ENCODE peak calls at places on chromosomes 13 and 19, in eight cellular contexts. O, U, X, I, Z, J, N and M are unnamed samples. For H3K4me1, the result is how much of the 10 kb centered on the place peaks cover.

GRCh38 chr13:98206946-98207345 is 29.9 kb upstream of the RNF113B start:
- DNase-seq in O (no peak), U (no peak), X (peak), I (no peak), Z (no peak), J (no peak), N (no peak), M (no peak)

GRCh38 chr13:100024023-100024422 is 42.4 kb downstream of the ZIC2 start:
- DNase-seq in O (no peak), U (no peak), X (no peak), I (no peak), Z (no peak), J (no peak), N (no peak), M (no peak)

GRCh38 chr19:9507285-9507684 is 8.9 kb upstream of the ZNF560 start:
- DNase-seq in O (no peak), U (no peak), X (no peak), I (no peak), Z (no peak), J (no peak), N (no peak), M (no peak)

GRCh38 chr13:47623862-47624261 is 377.2 kb downstream of the SUCLA2 start:
- DNase-seq in O (no peak), U (no peak), X (no peak), I (no peak), Z (no peak), J (no peak), N (no peak), M (no peak)

GRCh38 chr13:110524484-110525254 is 36.9 kb downstream of the RAB20 start:
- DNase-seq in O (peak), U (peak), X (no peak), I (peak), Z (no peak), J (peak), N (peak), M (no peak)

GRCh38 chr19:15467734-15468214 is 3.4 kb upstream of the RASAL3 start:
- DNase-seq in O (no peak), U (no peak), X (no peak), I (no peak), Z (no peak), J (no peak), N (no peak), M (no peak)

GRCh38 chr19:53294786-53295441 is 27.4 kb upstream of the VN1R4 start:
- DNase-seq in O (no peak), U (no peak), X (no peak), I (no peak), Z (no peak), J (no peak), N (no peak), M (no peak)

GRCh38 chr13:25462301-25463125 is 90.7 kb downstream of the ATP8A2 start:
- DNase-seq in O (no peak), U (no peak), X (peak), I (no peak), Z (no peak), J (no peak), N (no peak), M (no peak)

GRCh38 chr13:85567909-85568308 is 231.3 kb downstream of the SLITRK6 start:
- DNase-seq in O (no peak), U (no peak), X (no peak), I (no peak), Z (no peak), J (no peak), N (no peak), M (no peak)

GRCh38 chr13:105638446-105638845 is 897.0 kb downstream of the EFNB2 start:
- DNase-seq in O (no peak), U (no peak), X (no peak), I (no peak), Z (no peak), J (no peak), N (no peak), M (no peak)

GRCh38 chr13:42946927-42947326 is 45.1 kb downstream of the EPSTI1 start:
- DNase-seq in O (no peak), U (no peak), X (peak), I (no peak), Z (no peak), J (no peak), N (no peak), M (no peak)

GRCh38 chr13:101289764-101290163 is 126.5 kb downstream of the NALCN start:
- DNase-seq in O (no peak), U (no peak), X (peak), I (no peak), Z (no peak), J (no peak), N (no peak), M (no peak)

GRCh38 chr19:48598996-48599626 is 7.4 kb upstream of the SPACA4 start:
- DNase-seq in O (no peak), U (no peak), X (no peak), I (no peak), Z (no peak), J (no peak), N (no peak), M (no peak)

GRCh38 chr13:106709509-106709908 is 141.6 kb upstream of the ARGLU1 start:
- DNase-seq in O (no peak), U (no peak), X (no peak), I (no peak), Z (no peak), J (no peak), N (no peak), M (no peak)

GRCh38 chr13:91544723-91545122 is 146.3 kb downstream of the GPC5 start:
- DNase-seq in O (no peak), U (no peak), X (no peak), I (no peak), Z (no peak), J (no peak), N (no peak), M (no peak)

GRCh38 chr13:37700887-37701286 is 102.3 kb upstream of the POSTN start:
- DNase-seq in O (no peak), U (no peak), X (peak), I (no peak), Z (no peak), J (no peak), N (no peak), M (no peak)

GRCh38 chr13:55007681-55008080 is 1979.1 kb downstream of the OLFM4 start:
- DNase-seq in O (no peak), U (no peak), X (no peak), I (no peak), Z (no peak), J (no peak), N (no peak), M (no peak)

GRCh38 chr19:49581007-49581508 is at the start of gene PRRG2:
- DNase-seq in O (no peak), U (no peak), X (no peak), I (no peak), Z (no peak), J (peak), N (peak), M (peak)

GRCh38 chr13:97855570-97855970 is 97.9 kb upstream of the IPO5 start:
- DNase-seq in O (peak), U (no peak), X (peak), I (no peak), Z (no peak), J (no peak), N (peak), M (no peak)

GRCh38 chr13:106348032-106348431 is 187.4 kb downstream of the EFNB2 start:
- DNase-seq in O (no peak), U (no peak), X (peak), I (no peak), Z (no peak), J (no peak), N (no peak), M (no peak)

GRCh38 chr13:72180253-72180952 is 313.4 kb upstream of the DACH1 start:
- DNase-seq in O (no peak), U (no peak), X (no peak), I (no peak), Z (no peak), J (no peak), N (no peak), M (no peak)

GRCh38 chr19:44635581-44636438 is 7.9 kb upstream of the PVR start:
- DNase-seq in O (no peak), U (no peak), X (peak), I (no peak), Z (no peak), J (no peak), N (no peak), M (no peak)

GRCh38 chr13:83450586-83450985 is 431.7 kb downstream of the SLITRK1 start:
- DNase-seq in O (no peak), U (no peak), X (peak), I (no peak), Z (no peak), J (no peak), N (no peak), M (no peak)

GRCh38 chr19:7328647-7329046 is 20.1 kb upstream of the ARHGEF18 start:
- DNase-seq in O (no peak), U (no peak), X (no peak), I (no peak), Z (no peak), J (no peak), N (no peak), M (no peak)

GRCh38 chr13:89199138-89199537 is 1528.0 kb downstream of the SLITRK5 start:
- DNase-seq in O (no peak), U (no peak), X (no peak), I (no peak), Z (no peak), J (no peak), N (no peak), M (no peak)

GRCh38 chr19:40521276-40521675 is 54.5 kb downstream of the SPTBN4 start:
- DNase-seq in O (no peak), U (no peak), X (peak), I (no peak), Z (no peak), J (no peak), N (no peak), M (no peak)

GRCh38 chr19:39212377-39212742 is 8.3 kb upstream of the SYCN start:
- DNase-seq in O (peak), U (no peak), X (peak), I (peak), Z (no peak), J (peak), N (peak), M (no peak)

DNA sequence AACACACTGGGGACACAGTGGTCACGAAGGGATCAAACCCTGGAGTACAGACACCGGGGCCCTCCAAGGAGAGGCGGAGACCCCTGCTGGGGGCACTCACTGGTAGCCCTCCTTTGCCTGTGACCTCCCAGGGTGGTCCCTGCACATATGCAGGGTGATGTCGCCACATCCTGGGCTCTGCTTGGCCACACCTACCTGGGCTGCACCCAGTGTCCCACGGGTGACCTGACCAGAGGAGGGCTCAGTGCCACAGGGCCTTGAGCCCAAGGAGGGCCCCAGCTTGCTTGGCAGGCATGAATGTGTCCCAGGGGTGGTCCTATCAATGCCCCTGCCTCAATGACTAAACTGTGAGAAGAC is 4.1 kb downstream of the PCID2 start:
- DNase-seq in O (no peak), U (peak), X (no peak), I (no peak), Z (no peak), J (no peak), N (no peak), M (no peak)
- H3K4me1 ChIP-seq in O (half or more), U (half or more), X (under half), I (half or more), Z (under half), J (under half), N (under half), M (under half)

DNA sequence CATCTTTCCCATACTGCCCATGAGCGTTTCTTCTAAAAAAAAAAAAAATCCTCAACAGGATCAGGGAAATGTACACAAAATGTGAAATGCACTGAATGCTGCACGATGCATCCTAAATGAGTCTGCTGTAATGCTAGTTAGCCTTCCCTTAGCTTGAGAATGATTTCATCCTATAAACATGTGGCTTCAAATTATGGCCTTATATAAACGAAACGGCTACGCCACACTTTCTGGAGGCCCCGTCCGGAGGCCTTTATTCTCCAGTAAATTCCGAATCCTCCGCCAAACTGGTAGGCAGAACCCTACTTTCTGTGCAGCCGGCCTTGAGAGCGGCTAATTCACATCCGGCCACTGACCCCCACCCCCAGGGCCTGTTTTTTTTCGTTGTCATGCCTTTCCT is 13.7 kb downstream of the MYO9B start:
- DNase-seq in O (no peak), U (no peak), X (peak), I (no peak), Z (peak), J (no peak), N (no peak), M (no peak)
- H3K27ac ChIP-seq in O (no peak), U (no peak), X (peak), I (peak), Z (peak), J (peak), N (no peak), M (no peak)

DNA sequence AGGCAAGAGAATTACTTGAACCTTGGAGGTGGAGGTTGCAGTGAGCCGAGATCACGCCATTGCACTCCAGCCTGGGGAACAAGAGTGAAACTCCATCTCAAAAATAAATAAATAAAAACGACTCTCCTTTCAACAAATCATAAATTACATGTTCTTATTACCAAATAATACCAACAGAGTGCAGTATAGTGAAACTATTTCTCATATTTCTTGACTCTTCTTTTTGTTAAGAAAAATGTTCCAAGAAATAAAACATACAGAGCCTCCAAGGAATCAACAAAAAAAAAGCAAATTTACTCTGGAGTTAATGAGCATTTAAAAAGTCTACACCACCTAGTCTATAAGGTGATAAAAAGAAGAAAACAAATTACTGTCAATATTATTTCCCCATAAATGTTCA is 188.8 kb downstream of the KLF12 start:
- DNase-seq in O (no peak), U (no peak), X (peak), I (no peak), Z (no peak), J (no peak), N (no peak), M (no peak)
- H3K4me1 ChIP-seq in O (under half), U (under half), X (under half), I (half or more), Z (under half), J (under half), N (under half), M (under half)

GRCh38 chr19:10748195-10748923 is 30.5 kb downstream of the DNM2 start:
- DNase-seq in O (no peak), U (no peak), X (no peak), I (no peak), Z (no peak), J (no peak), N (no peak), M (no peak)
- H3K27ac ChIP-seq in O (peak), U (peak), X (no peak), I (peak), Z (peak), J (peak), N (peak), M (peak)

GRCh38 chr13:113849546-113849945 is 14.3 kb downstream of the GAS6 start:
- DNase-seq in O (no peak), U (no peak), X (no peak), I (no peak), Z (no peak), J (no peak), N (no peak), M (no peak)

GRCh38 chr13:113851826-113852535 is 11.9 kb downstream of the GAS6 start:
- DNase-seq in O (no peak), U (no peak), X (no peak), I (no peak), Z (peak), J (no peak), N (no peak), M (no peak)

GRCh38 chr13:113851480-113851803 is 12.4 kb downstream of the GAS6 start:
- DNase-seq in O (no peak), U (no peak), X (no peak), I (no peak), Z (no peak), J (no peak), N (no peak), M (no peak)

GRCh38 chr13:113849981-113850721 is 13.7 kb downstream of the GAS6 start:
- DNase-seq in O (no peak), U (no peak), X (no peak), I (no peak), Z (peak), J (no peak), N (no peak), M (no peak)

GRCh38 chr13:113850722-113851479 is 13.0 kb downstream of the GAS6 start:
- DNase-seq in O (no peak), U (no peak), X (no peak), I (no peak), Z (no peak), J (no peak), N (no peak), M (no peak)
- H3K4me1 ChIP-seq in O (under half), U (half or more), X (under half), I (half or more), Z (under half), J (under half), N (under half), M (under half)

GRCh38 chr13:50141660-50142010 is 126.4 kb downstream of the KCNRG start:
- DNase-seq in O (no peak), U (no peak), X (no peak), I (no peak), Z (no peak), J (no peak), N (no peak), M (no peak)

GRCh38 chr13:50144473-50145160 is 129.4 kb downstream of the KCNRG start:
- DNase-seq in O (no peak), U (no peak), X (peak), I (no peak), Z (no peak), J (no peak), N (no peak), M (no peak)

GRCh38 chr13:50140742-50141659 is 125.8 kb downstream of the KCNRG start:
- DNase-seq in O (no peak), U (no peak), X (peak), I (no peak), Z (no peak), J (no peak), N (no peak), M (no peak)

GRCh38 chr13:50136678-50137077 is 121.4 kb downstream of the KCNRG start:
- DNase-seq in O (no peak), U (no peak), X (no peak), I (no peak), Z (no peak), J (no peak), N (no peak), M (no peak)

DNA sequence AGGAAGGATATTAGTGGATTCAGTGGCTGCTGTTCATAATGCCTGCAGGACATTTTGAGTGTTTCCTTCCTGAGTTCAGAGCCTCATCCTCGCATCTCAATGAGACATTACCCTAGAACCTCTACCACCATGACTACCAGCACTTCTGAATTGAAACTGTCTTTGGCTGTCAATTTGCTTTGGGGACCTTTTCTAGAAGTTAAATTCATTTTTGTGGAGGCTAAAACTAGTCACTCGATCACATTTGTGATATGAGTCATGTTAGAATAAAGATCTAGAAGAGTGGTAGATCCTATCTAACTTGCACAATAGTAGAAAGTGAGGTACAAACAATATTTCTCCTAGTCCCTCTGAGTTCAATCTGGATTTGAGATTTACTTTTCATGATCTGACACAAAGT is 124.9 kb downstream of the KCNRG start:
- DNase-seq in O (no peak), U (no peak), X (peak), I (no peak), Z (no peak), J (no peak), N (no peak), M (no peak)
- H3K27ac ChIP-seq in O (no peak), U (no peak), X (no peak), I (no peak), Z (no peak), J (no peak), N (no peak), M (no peak)

GRCh38 chr19:4051175-4052101 is 15.3 kb downstream of the ZBTB7A start:
- DNase-seq in O (no peak), U (no peak), X (peak), I (no peak), Z (no peak), J (peak), N (peak), M (no peak)

GRCh38 chr19:4054471-4055208 is 12.1 kb downstream of the ZBTB7A start:
- DNase-seq in O (no peak), U (no peak), X (peak), I (no peak), Z (no peak), J (peak), N (peak), M (no peak)

GRCh38 chr19:4052993-4053422 is 13.7 kb downstream of the ZBTB7A start:
- DNase-seq in O (no peak), U (no peak), X (no peak), I (no peak), Z (no peak), J (peak), N (peak), M (no peak)

GRCh38 chr19:4053423-4054324 is 13.0 kb downstream of the ZBTB7A start:
- DNase-seq in O (no peak), U (no peak), X (peak), I (no peak), Z (no peak), J (no peak), N (no peak), M (no peak)

GRCh38 chr19:4052114-4052992 is 14.3 kb downstream of the ZBTB7A start:
- DNase-seq in O (no peak), U (no peak), X (peak), I (no peak), Z (no peak), J (peak), N (peak), M (peak)
- H3K4me1 ChIP-seq in O (under half), U (half or more), X (under half), I (half or more), Z (under half), J (under half), N (under half), M (under half)